ENCODE peak calls at places on chromosome 11, in six cellular contexts. V is A549, C is cardiac muscle cell, F is heart right ventricle, U is AG09319, T is Calu3. X is an unnamed sample.
A peak's percentile ranks its signal among the peaks of the same experiment; 100 is the strongest.

GRCh38 chr11:113014262-113014661 is 53.0 kb downstream of the NCAM1 start:
- DNase-seq in U (no peak), V (no peak), F (peak; percentile 11), C (peak; percentile 39), T (no peak), X (no peak)

GRCh38 chr11:6995703-6996102 is 24.4 kb downstream of the ZNF214 start:
- DNase-seq in V (no peak), U (no peak), F (no peak), T (no peak), C (no peak), X (no peak)

GRCh38 chr11:118608268-118609214 is 1.1 kb downstream of the PHLDB1 start:
- DNase-seq in C (peak; percentile 51), V (no peak), T (peak; percentile 28), U (peak; percentile 73), F (peak; percentile 79), X (no peak)

GRCh38 chr11:82992219-82992618 is 79.5 kb downstream of the RAB30 start:
- DNase-seq in C (no peak), T (no peak), F (peak; percentile 55), V (no peak), U (no peak), X (no peak)

GRCh38 chr11:124872741-124873140 is 7.5 kb downstream of the ROBO3 start:
- DNase-seq in C (no peak), T (no peak), U (no peak), F (no peak), V (no peak), X (no peak)

GRCh38 chr11:27717801-27718229 is 17.6 kb upstream of the BDNF start:
- DNase-seq in F (no peak), V (no peak), C (no peak), U (no peak), T (no peak), X (no peak)

GRCh38 chr11:71164186-71164585 is 88.2 kb downstream of the SHANK2 start:
- DNase-seq in T (no peak), U (no peak), C (no peak), V (no peak), F (no peak), X (no peak)

GRCh38 chr11:66216911-66217310 is 51.5 kb upstream of the RAB1B start:
- DNase-seq in U (no peak), F (no peak), T (no peak), C (no peak), V (no peak), X (no peak)

GRCh38 chr11:1150769-1151365 is 6.9 kb upstream of the MUC5AC start:
- DNase-seq in C (no peak), U (no peak), F (no peak), T (peak; percentile 63), V (no peak), X (no peak)

GRCh38 chr11:33642461-33643166 is 58.0 kb downstream of the C11orf91 start:
- DNase-seq in V (no peak), F (no peak), C (no peak), T (peak; percentile 25), U (no peak), X (no peak)

GRCh38 chr11:112296044-112296443 is 35.4 kb upstream of the PLET1 start:
- DNase-seq in U (no peak), F (no peak), C (no peak), T (no peak), V (no peak), X (no peak)

GRCh38 chr11:19091366-19091765 is 25.6 kb upstream of the ZDHHC13 start:
- DNase-seq in C (no peak), F (no peak), V (no peak), T (no peak), U (no peak), X (no peak)

GRCh38 chr11:62004473-62004872 is 37.0 kb upstream of the FTH1 start:
- DNase-seq in F (no peak), V (no peak), U (peak; percentile 55), C (no peak), T (no peak), X (no peak)

GRCh38 chr11:46252373-46252914 is 25.0 kb upstream of the CREB3L1 start:
- DNase-seq in F (no peak), T (peak; percentile 48), C (no peak), U (no peak), V (no peak), X (no peak)

GRCh38 chr11:115454525-115454924 is 49.7 kb downstream of the CADM1 start:
- DNase-seq in F (no peak), C (no peak), V (no peak), U (no peak), T (no peak), X (no peak)

GRCh38 chr11:113147249-113147648 is 167.1 kb upstream of the TTC12 start:
- DNase-seq in V (no peak), U (no peak), T (no peak), F (no peak), C (peak; percentile 30), X (no peak)

GRCh38 chr11:78074756-78075155 is 4.9 kb downstream of the NDUFC2 start:
- DNase-seq in V (no peak), U (no peak), T (peak; percentile 36), F (no peak), C (no peak), X (no peak)

GRCh38 chr11:65645710-65646109 is 7.8 kb downstream of the SIPA1 start:
- DNase-seq in C (no peak), T (no peak), U (no peak), V (no peak), F (no peak), X (no peak)

GRCh38 chr11:64891880-64892279 is 13.5 kb upstream of the EHD1 start:
- DNase-seq in C (no peak), V (no peak), F (no peak), T (no peak), U (no peak), X (no peak)

GRCh38 chr11:32658639-32659406 is 75.2 kb downstream of the EIF3M start:
- DNase-seq in V (no peak), U (no peak), F (no peak), C (no peak), T (no peak), X (no peak)

GRCh38 chr11:92340839-92341238 is 116.2 kb downstream of the FAT3 start:
- DNase-seq in C (no peak), U (no peak), V (no peak), F (no peak), T (peak; percentile 17), X (no peak)

GRCh38 chr11:2215561-2216399 is 44.2 kb upstream of the TH start:
- DNase-seq in T (no peak), V (no peak), C (no peak), F (no peak), U (no peak), X (no peak)

GRCh38 chr11:99020324-99021225 is at the start of gene CNTN5:
- DNase-seq in C (peak; percentile 87), V (peak; percentile 0), U (no peak), F (peak; percentile 12), T (peak; percentile 31), X (peak; percentile 49)

GRCh38 chr11:115930886-115931537 is 426.8 kb upstream of the CADM1 start:
- DNase-seq in C (no peak), V (no peak), F (no peak), U (no peak), T (no peak), X (no peak)

GRCh38 chr11:62555464-62556092 is 9.0 kb upstream of the AHNAK start:
- DNase-seq in F (no peak), U (no peak), V (peak; percentile 26), T (no peak), C (peak; percentile 20), X (no peak)

GRCh38 chr11:86596861-86597632 is 75.4 kb downstream of the ME3 start:
- DNase-seq in F (peak; percentile 75), T (no peak), U (no peak), C (no peak), V (no peak), X (no peak)

GRCh38 chr11:126695293-126695692 is 305.3 kb downstream of the KIRREL3 start:
- DNase-seq in V (no peak), F (no peak), U (no peak), T (no peak), C (no peak), X (no peak)

GRCh38 chr11:20387262-20388095 is at the start of gene PRMT3:
- DNase-seq in U (peak; percentile 89), C (peak; percentile 97), T (peak; percentile 98), F (peak; percentile 95), V (peak; percentile 92), X (peak; percentile 94)
- TF ChIP-seq CTCF in U (no peak), C (no peak), T (peak; percentile 97), F (peak; percentile 25), V (peak; percentile 95), X (peak; percentile 98)

GRCh38 chr11:95045791-95046190 is 3.4 kb upstream of the KDM4F start:
- DNase-seq in T (no peak), V (no peak), C (no peak), F (no peak), U (no peak), X (no peak)

GRCh38 chr11:95055273-95055897 is 6.2 kb downstream of the KDM4F start:
- DNase-seq in C (no peak), T (no peak), U (no peak), V (no peak), F (no peak), X (no peak)

DNA sequence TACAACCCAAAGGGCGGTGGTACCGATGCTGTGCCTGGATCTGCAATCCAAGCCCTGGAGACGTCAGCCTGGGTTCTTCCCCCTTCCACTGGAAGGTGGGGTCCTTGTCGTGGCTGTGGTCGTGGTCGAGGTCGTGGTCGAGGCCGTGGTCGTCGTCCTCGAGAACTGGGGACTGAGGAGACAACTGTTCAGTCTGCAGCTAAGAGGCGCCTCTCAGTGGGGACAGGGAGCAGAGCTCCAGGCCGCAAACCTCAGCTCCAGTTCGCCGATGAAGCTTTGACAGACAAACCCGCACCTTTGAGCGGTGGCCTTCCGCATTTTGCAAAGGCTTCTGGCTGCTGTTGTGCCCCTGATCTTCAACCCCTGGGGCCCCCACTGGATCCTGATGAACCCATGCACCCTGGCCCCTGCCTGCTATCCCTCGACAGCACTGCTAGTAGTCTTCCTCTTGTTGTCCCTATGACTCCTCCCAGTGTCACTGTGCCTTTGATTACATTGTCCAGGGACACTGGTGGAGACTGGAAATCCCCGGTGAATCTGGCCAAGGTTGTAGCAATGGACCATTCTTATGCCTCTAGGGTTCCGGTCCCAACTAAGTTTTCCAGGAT is 1.5 kb downstream of the KDM4F start:
- DNase-seq in F (no peak), T (no peak), U (no peak), C (no peak), V (no peak), X (no peak)
- TF ChIP-seq CTCF in F (no peak), T (no peak), U (no peak), C (no peak), V (no peak), X (no peak)

DNA sequence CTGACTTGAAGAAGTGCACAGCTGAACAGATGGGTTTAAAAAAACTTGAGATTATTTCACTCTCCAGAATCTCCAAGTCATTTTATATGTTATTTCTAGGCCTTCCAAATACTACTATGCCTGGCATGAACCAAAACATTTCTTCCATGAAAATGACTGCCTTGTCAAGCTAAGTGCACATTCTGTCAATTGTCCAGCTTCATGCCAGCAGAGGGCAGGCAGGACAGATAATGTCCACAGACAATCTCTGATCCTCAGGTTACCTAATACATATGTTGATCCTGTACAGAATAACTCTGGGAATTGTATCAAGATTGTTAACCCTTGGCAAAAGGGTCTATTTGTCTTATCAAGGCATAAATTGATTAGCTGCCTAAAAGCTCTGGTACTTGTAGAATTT is 229.5 kb downstream of the AASDHPPT start:
- DNase-seq in F (no peak), U (no peak), C (no peak), V (no peak), T (no peak), X (no peak)
- TF ChIP-seq CTCF in F (no peak), U (peak; percentile 16), C (no peak), V (peak; percentile 16), T (no peak), X (no peak)

GRCh38 chr11:72684236-72684912 is 10.2 kb upstream of the PDE2A start:
- DNase-seq in T (peak; percentile 81), C (peak; percentile 76), U (no peak), F (peak; percentile 56), V (peak; percentile 97), X (peak; percentile 43)
- TF ChIP-seq CTCF in T (peak; percentile 72), C (peak; percentile 60), U (peak; percentile 68), F (peak; percentile 49), V (peak; percentile 59), X (peak; percentile 65)

X was measured in progenitor cell of endocrine pancreas.